ENCODE peak calls at places on chromosomes 1 and 21, in four cellular contexts. One of them, this sample, is unnamed.
A peak's percentile ranks its signal among the peaks of the same experiment; 100 is the strongest.

GRCh38 chr1:77680173-77680572 is 2.3 kb downstream of the ZZZ3 start:
- DNase-seq in RCC 7860: no peak
- DNase-seq in activated T-helper 9 cell treated with anti-CD3 and anti-CD28 coated beads, Interleukin-2, amount 50 U/mL, for 16 hours: no peak
- DNase-seq in GM12891: no peak
- DNase-seq in this sample: no peak

GRCh38 chr21:36773111-36773510 is 74.2 kb downstream of the SIM2 start:
- DNase-seq in RCC 7860: peak; percentile 36
- DNase-seq in activated T-helper 9 cell treated with anti-CD3 and anti-CD28 coated beads, Interleukin-2, amount 50 U/mL, for 16 hours: no peak
- DNase-seq in GM12891: no peak
- DNase-seq in this sample: peak; percentile 79

GRCh38 chr1:202254454-202255252 is 61.1 kb downstream of the LGR6 start:
- DNase-seq in RCC 7860: no peak
- DNase-seq in activated T-helper 9 cell treated with anti-CD3 and anti-CD28 coated beads, Interleukin-2, amount 50 U/mL, for 16 hours: no peak
- DNase-seq in GM12891: no peak
- DNase-seq in this sample: no peak

GRCh38 chr1:230858918-230859819 is 9.2 kb downstream of the C1orf198 start:
- DNase-seq in RCC 7860: no peak
- DNase-seq in activated T-helper 9 cell treated with anti-CD3 and anti-CD28 coated beads, Interleukin-2, amount 50 U/mL, for 16 hours: no peak
- DNase-seq in GM12891: no peak
- DNase-seq in this sample: peak; percentile 82

GRCh38 chr1:6096243-6097116 is 50.8 kb downstream of the KCNAB2 start:
- DNase-seq in RCC 7860: no peak
- DNase-seq in activated T-helper 9 cell treated with anti-CD3 and anti-CD28 coated beads, Interleukin-2, amount 50 U/mL, for 16 hours: no peak
- DNase-seq in GM12891: no peak
- DNase-seq in this sample: no peak

GRCh38 chr1:198934901-198935301 is 296.1 kb downstream of the PTPRC start:
- DNase-seq in RCC 7860: peak; percentile 65
- DNase-seq in activated T-helper 9 cell treated with anti-CD3 and anti-CD28 coated beads, Interleukin-2, amount 50 U/mL, for 16 hours: peak; percentile 36
- DNase-seq in GM12891: no peak
- DNase-seq in this sample: peak; percentile 60

GRCh38 chr1:75543705-75544104 is 67.2 kb downstream of the SLC44A5 start:
- DNase-seq in RCC 7860: no peak
- DNase-seq in activated T-helper 9 cell treated with anti-CD3 and anti-CD28 coated beads, Interleukin-2, amount 50 U/mL, for 16 hours: no peak
- DNase-seq in GM12891: no peak
- DNase-seq in this sample: no peak

GRCh38 chr1:74610961-74611360 is 62.6 kb downstream of the ERICH3 start:
- DNase-seq in RCC 7860: no peak
- DNase-seq in activated T-helper 9 cell treated with anti-CD3 and anti-CD28 coated beads, Interleukin-2, amount 50 U/mL, for 16 hours: no peak
- DNase-seq in GM12891: no peak
- DNase-seq in this sample: no peak

GRCh38 chr1:11924334-11925195 is 1.7 kb downstream of the KIAA2013 start:
- DNase-seq in RCC 7860: no peak
- DNase-seq in activated T-helper 9 cell treated with anti-CD3 and anti-CD28 coated beads, Interleukin-2, amount 50 U/mL, for 16 hours: no peak
- DNase-seq in GM12891: no peak
- DNase-seq in this sample: no peak

GRCh38 chr1:52455686-52456085 is 51.3 kb downstream of the PRPF38A start:
- DNase-seq in RCC 7860: no peak
- DNase-seq in activated T-helper 9 cell treated with anti-CD3 and anti-CD28 coated beads, Interleukin-2, amount 50 U/mL, for 16 hours: no peak
- DNase-seq in GM12891: no peak
- DNase-seq in this sample: peak; percentile 9

GRCh38 chr1:84272401-84272800 is 29.1 kb upstream of the SAMD13 start:
- DNase-seq in RCC 7860: no peak
- DNase-seq in activated T-helper 9 cell treated with anti-CD3 and anti-CD28 coated beads, Interleukin-2, amount 50 U/mL, for 16 hours: no peak
- DNase-seq in GM12891: no peak
- DNase-seq in this sample: no peak

GRCh38 chr1:167088746-167089417 is 1.3 kb downstream of the GPA33 start:
- DNase-seq in RCC 7860: no peak
- DNase-seq in activated T-helper 9 cell treated with anti-CD3 and anti-CD28 coated beads, Interleukin-2, amount 50 U/mL, for 16 hours: no peak
- DNase-seq in GM12891: no peak
- DNase-seq in this sample: no peak

GRCh38 chr1:30307182-30307581 is 416.2 kb downstream of the MATN1 start:
- DNase-seq in RCC 7860: no peak
- DNase-seq in activated T-helper 9 cell treated with anti-CD3 and anti-CD28 coated beads, Interleukin-2, amount 50 U/mL, for 16 hours: no peak
- DNase-seq in GM12891: no peak
- DNase-seq in this sample: no peak

GRCh38 chr21:35291963-35292627 is 243.0 kb upstream of the RUNX1 start:
- DNase-seq in RCC 7860: peak; percentile 87
- DNase-seq in activated T-helper 9 cell treated with anti-CD3 and anti-CD28 coated beads, Interleukin-2, amount 50 U/mL, for 16 hours: no peak
- DNase-seq in GM12891: no peak
- DNase-seq in this sample: peak; percentile 5

GRCh38 chr1:41530411-41530810 is 45.9 kb upstream of the EDN2 start:
- DNase-seq in RCC 7860: no peak
- DNase-seq in activated T-helper 9 cell treated with anti-CD3 and anti-CD28 coated beads, Interleukin-2, amount 50 U/mL, for 16 hours: no peak
- DNase-seq in GM12891: no peak
- DNase-seq in this sample: no peak

GRCh38 chr1:1895050-1895398 is 4.1 kb upstream of the GNB1 start:
- DNase-seq in RCC 7860: no peak
- DNase-seq in activated T-helper 9 cell treated with anti-CD3 and anti-CD28 coated beads, Interleukin-2, amount 50 U/mL, for 16 hours: no peak
- DNase-seq in GM12891: no peak
- DNase-seq in this sample: no peak

GRCh38 chr1:173482683-173483082 is 5.5 kb downstream of the PRDX6 start:
- DNase-seq in RCC 7860: no peak
- DNase-seq in activated T-helper 9 cell treated with anti-CD3 and anti-CD28 coated beads, Interleukin-2, amount 50 U/mL, for 16 hours: no peak
- DNase-seq in GM12891: no peak
- DNase-seq in this sample: no peak

GRCh38 chr1:107292012-107292411 is 151.2 kb downstream of the NTNG1 start:
- DNase-seq in RCC 7860: no peak
- DNase-seq in activated T-helper 9 cell treated with anti-CD3 and anti-CD28 coated beads, Interleukin-2, amount 50 U/mL, for 16 hours: no peak
- DNase-seq in GM12891: no peak
- DNase-seq in this sample: no peak

GRCh38 chr1:109625601-109626560 is 6.2 kb downstream of the AMPD2 start:
- DNase-seq in RCC 7860: no peak
- DNase-seq in activated T-helper 9 cell treated with anti-CD3 and anti-CD28 coated beads, Interleukin-2, amount 50 U/mL, for 16 hours: no peak
- DNase-seq in GM12891: no peak
- DNase-seq in this sample: peak; percentile 64

GRCh38 chr1:59666106-59666505 is 148.6 kb upstream of the HOOK1 start:
- DNase-seq in RCC 7860: no peak
- DNase-seq in activated T-helper 9 cell treated with anti-CD3 and anti-CD28 coated beads, Interleukin-2, amount 50 U/mL, for 16 hours: no peak
- DNase-seq in GM12891: no peak
- DNase-seq in this sample: peak; percentile 39

GRCh38 chr1:234361102-234361603 is 12.1 kb upstream of the COA6 start:
- DNase-seq in RCC 7860: no peak
- DNase-seq in activated T-helper 9 cell treated with anti-CD3 and anti-CD28 coated beads, Interleukin-2, amount 50 U/mL, for 16 hours: no peak
- DNase-seq in GM12891: no peak
- DNase-seq in this sample: no peak

GRCh38 chr21:45865106-45865835 is 116.3 kb upstream of the COL6A1 start:
- DNase-seq in RCC 7860: no peak
- DNase-seq in activated T-helper 9 cell treated with anti-CD3 and anti-CD28 coated beads, Interleukin-2, amount 50 U/mL, for 16 hours: no peak
- DNase-seq in GM12891: no peak
- DNase-seq in this sample: peak; percentile 69

GRCh38 chr1:211566431-211567025 is 12.4 kb downstream of the SLC30A1 start:
- DNase-seq in RCC 7860: no peak
- DNase-seq in activated T-helper 9 cell treated with anti-CD3 and anti-CD28 coated beads, Interleukin-2, amount 50 U/mL, for 16 hours: no peak
- DNase-seq in GM12891: peak; percentile 40
- DNase-seq in this sample: no peak

GRCh38 chr21:37804001-37804400 is 112.3 kb downstream of the KCNJ6 start:
- DNase-seq in RCC 7860: no peak
- DNase-seq in activated T-helper 9 cell treated with anti-CD3 and anti-CD28 coated beads, Interleukin-2, amount 50 U/mL, for 16 hours: no peak
- DNase-seq in GM12891: no peak
- DNase-seq in this sample: no peak

GRCh38 chr1:41742219-41742618 is 176.5 kb downstream of the HIVEP3 start:
- DNase-seq in RCC 7860: peak; percentile 84
- DNase-seq in activated T-helper 9 cell treated with anti-CD3 and anti-CD28 coated beads, Interleukin-2, amount 50 U/mL, for 16 hours: no peak
- DNase-seq in GM12891: no peak
- DNase-seq in this sample: peak; percentile 87

GRCh38 chr1:226402615-226403521 is 5.0 kb downstream of the PARP1 start:
- DNase-seq in RCC 7860: no peak
- DNase-seq in activated T-helper 9 cell treated with anti-CD3 and anti-CD28 coated beads, Interleukin-2, amount 50 U/mL, for 16 hours: no peak
- DNase-seq in GM12891: no peak
- DNase-seq in this sample: no peak

GRCh38 chr1:86104606-86105532 is 51.7 kb downstream of the COL24A1 start:
- DNase-seq in RCC 7860: no peak
- DNase-seq in activated T-helper 9 cell treated with anti-CD3 and anti-CD28 coated beads, Interleukin-2, amount 50 U/mL, for 16 hours: no peak
- DNase-seq in GM12891: no peak
- DNase-seq in this sample: no peak

GRCh38 chr1:38733761-38734160 is 125.8 kb downstream of the RRAGC start:
- DNase-seq in RCC 7860: no peak
- DNase-seq in activated T-helper 9 cell treated with anti-CD3 and anti-CD28 coated beads, Interleukin-2, amount 50 U/mL, for 16 hours: no peak
- DNase-seq in GM12891: no peak
- DNase-seq in this sample: no peak

GRCh38 chr21:36727886-36728285 is 29.0 kb downstream of the SIM2 start:
- DNase-seq in RCC 7860: no peak
- DNase-seq in activated T-helper 9 cell treated with anti-CD3 and anti-CD28 coated beads, Interleukin-2, amount 50 U/mL, for 16 hours: no peak
- DNase-seq in GM12891: no peak
- DNase-seq in this sample: no peak

GRCh38 chr1:35278886-35279554 is 10.5 kb downstream of the ZMYM4 start:
- DNase-seq in RCC 7860: no peak
- DNase-seq in activated T-helper 9 cell treated with anti-CD3 and anti-CD28 coated beads, Interleukin-2, amount 50 U/mL, for 16 hours: no peak
- DNase-seq in GM12891: no peak
- DNase-seq in this sample: peak; percentile 28

GRCh38 chr1:117664314-117664713 is 58.5 kb downstream of the TENT5C start:
- DNase-seq in RCC 7860: no peak
- DNase-seq in activated T-helper 9 cell treated with anti-CD3 and anti-CD28 coated beads, Interleukin-2, amount 50 U/mL, for 16 hours: peak; percentile 34
- DNase-seq in GM12891: peak; percentile 62
- DNase-seq in this sample: no peak

GRCh38 chr1:246199086-246199485 is 308.0 kb downstream of the SMYD3 start:
- DNase-seq in RCC 7860: no peak
- DNase-seq in activated T-helper 9 cell treated with anti-CD3 and anti-CD28 coated beads, Interleukin-2, amount 50 U/mL, for 16 hours: no peak
- DNase-seq in GM12891: no peak
- DNase-seq in this sample: peak; percentile 64

GRCh38 chr1:221667504-221667903 is 74.4 kb downstream of the DUSP10 start:
- DNase-seq in RCC 7860: peak; percentile 66
- DNase-seq in activated T-helper 9 cell treated with anti-CD3 and anti-CD28 coated beads, Interleukin-2, amount 50 U/mL, for 16 hours: no peak
- DNase-seq in GM12891: no peak
- DNase-seq in this sample: peak; percentile 85

GRCh38 chr1:85846706-85847105 is 138.5 kb upstream of the ZNHIT6 start:
- DNase-seq in RCC 7860: no peak
- DNase-seq in activated T-helper 9 cell treated with anti-CD3 and anti-CD28 coated beads, Interleukin-2, amount 50 U/mL, for 16 hours: no peak
- DNase-seq in GM12891: no peak
- DNase-seq in this sample: no peak

GRCh38 chr1:22133928-22134324 is 9.0 kb downstream of the WNT4 start:
- DNase-seq in RCC 7860: no peak
- DNase-seq in activated T-helper 9 cell treated with anti-CD3 and anti-CD28 coated beads, Interleukin-2, amount 50 U/mL, for 16 hours: no peak
- DNase-seq in GM12891: no peak
- DNase-seq in this sample: no peak

GRCh38 chr1:9260086-9260766 is 25.7 kb downstream of the H6PD start:
- DNase-seq in RCC 7860: no peak
- DNase-seq in activated T-helper 9 cell treated with anti-CD3 and anti-CD28 coated beads, Interleukin-2, amount 50 U/mL, for 16 hours: no peak
- DNase-seq in GM12891: no peak
- DNase-seq in this sample: no peak

GRCh38 chr1:167837334-167837733 is 76.6 kb downstream of the ADCY10 start:
- DNase-seq in RCC 7860: no peak
- DNase-seq in activated T-helper 9 cell treated with anti-CD3 and anti-CD28 coated beads, Interleukin-2, amount 50 U/mL, for 16 hours: no peak
- DNase-seq in GM12891: no peak
- DNase-seq in this sample: no peak

GRCh38 chr1:21232044-21232443 is 55.3 kb upstream of the EIF4G3 start:
- DNase-seq in RCC 7860: peak; percentile 51
- DNase-seq in activated T-helper 9 cell treated with anti-CD3 and anti-CD28 coated beads, Interleukin-2, amount 50 U/mL, for 16 hours: no peak
- DNase-seq in GM12891: peak; percentile 47
- DNase-seq in this sample: no peak